ENCODE peak calls at places on chromosome 4, in ten cellular contexts. T is stomach, V is adrenal gland, D is sigmoid colon, X is A549, L is body of pancreas, Z is tibial nerve, U is IMR-90, B is spleen, W is breast epithelium. M is an unnamed sample.
A peak's percentile ranks its signal among the peaks of the same experiment; 100 is the strongest.

GRCh38 chr4:88775026-88775425 is 77.4 kb upstream of the NAP1L5 start:
- DNase-seq in T (no peak), V (no peak), D (no peak), X (no peak), L (no peak), Z (no peak), U (no peak), B (no peak), W (no peak), M (no peak)

GRCh38 chr4:184825394-184826314 is at the start of gene ACSL1:
- DNase-seq in T (peak; percentile 82), V (peak; percentile 78), D (peak; percentile 90), X (peak; percentile 41), L (peak; percentile 76), Z (peak; percentile 66), U (peak; percentile 53), B (peak; percentile 97), W (peak; percentile 72), M (peak; percentile 72)

GRCh38 chr4:75168548-75168947 is 235.6 kb downstream of the PARM1 start:
- DNase-seq in T (no peak), V (no peak), D (no peak), X (no peak), L (no peak), Z (no peak), U (no peak), B (no peak), W (no peak), M (no peak)

GRCh38 chr4:174217273-174218126 is 66.0 kb downstream of the FBXO8 start:
- DNase-seq in T (no peak), V (peak; percentile 39), D (no peak), X (no peak), L (peak; percentile 19), Z (no peak), U (peak; percentile 37), B (no peak), W (no peak), M (no peak)

GRCh38 chr4:173231916-173232315 is 63.3 kb downstream of the GALNT7 start:
- DNase-seq in T (no peak), V (no peak), D (no peak), X (peak; percentile 18), L (no peak), Z (no peak), U (peak; percentile 18), B (no peak), W (no peak), M (no peak)

GRCh38 chr4:173009129-173009823 is 159.3 kb upstream of the GALNT7 start:
- DNase-seq in T (no peak), V (no peak), D (no peak), X (no peak), L (no peak), Z (no peak), U (peak; percentile 76), B (no peak), W (no peak), M (no peak)

GRCh38 chr4:123260429-123261052 is 136.1 kb upstream of the SPRY1 start:
- DNase-seq in T (no peak), V (no peak), D (no peak), X (no peak), L (no peak), Z (no peak), U (no peak), B (no peak), W (no peak), M (no peak)

GRCh38 chr4:41538887-41539498 is 1.0 kb downstream of the LIMCH1 start:
- DNase-seq in T (no peak), V (peak; percentile 70), D (no peak), X (no peak), L (no peak), Z (no peak), U (no peak), B (peak; percentile 77), W (no peak), M (peak; percentile 19)

GRCh38 chr4:40825014-40825838 is 75.5 kb downstream of the NSUN7 start:
- DNase-seq in T (no peak), V (no peak), D (no peak), X (no peak), L (no peak), Z (no peak), U (no peak), B (no peak), W (no peak), M (no peak)

GRCh38 chr4:3783691-3784306 is 17.6 kb downstream of the ADRA2C start:
- DNase-seq in T (no peak), V (no peak), D (no peak), X (peak; percentile 31), L (no peak), Z (no peak), U (no peak), B (no peak), W (no peak), M (no peak)

GRCh38 chr4:74501579-74501978 is 56.6 kb downstream of the AREG start:
- DNase-seq in T (no peak), V (no peak), D (no peak), X (no peak), L (no peak), Z (no peak), U (peak; percentile 95), B (no peak), W (no peak), M (no peak)

GRCh38 chr4:160928482-160928881 is 1235.3 kb downstream of the FSTL5 start:
- DNase-seq in T (no peak), V (no peak), D (no peak), X (no peak), L (no peak), Z (no peak), U (no peak), B (no peak), W (no peak), M (no peak)

GRCh38 chr4:6909113-6909969 is at the start of gene TBC1D14:
- DNase-seq in T (peak; percentile 89), V (peak; percentile 91), D (peak; percentile 95), X (peak; percentile 80), L (peak; percentile 88), Z (peak; percentile 76), U (peak; percentile 81), B (peak; percentile 98), W (peak; percentile 80), M (peak; percentile 97)
- TF ChIP-seq CTCF in T (peak; percentile 15), V (no peak), D (no peak), X (no peak), L (peak; percentile 32), Z (peak; percentile 42), U (peak; percentile 14), B (peak; percentile 12), W (no peak), M (no peak)

GRCh38 chr4:2535386-2536192 is 858 bp upstream of the FAM193A start:
- DNase-seq in T (peak; percentile 35), V (peak; percentile 90), D (peak; percentile 80), X (peak; percentile 19), L (no peak), Z (no peak), U (peak; percentile 5), B (peak; percentile 93), W (peak; percentile 35), M (peak; percentile 27)

GRCh38 chr4:2536193-2537010 is at the start of gene FAM193A:
- DNase-seq in T (peak; percentile 99), V (peak; percentile 100), D (peak; percentile 100), X (peak; percentile 99), L (peak; percentile 99), Z (peak; percentile 94), U (peak; percentile 100), B (peak; percentile 100), W (peak; percentile 99), M (peak; percentile 100)

GRCh38 chr4:2534904-2535385 is 1.5 kb upstream of the FAM193A start:
- DNase-seq in T (no peak), V (no peak), D (no peak), X (peak; percentile 12), L (no peak), Z (no peak), U (peak; percentile 15), B (no peak), W (no peak), M (no peak)

DNA sequence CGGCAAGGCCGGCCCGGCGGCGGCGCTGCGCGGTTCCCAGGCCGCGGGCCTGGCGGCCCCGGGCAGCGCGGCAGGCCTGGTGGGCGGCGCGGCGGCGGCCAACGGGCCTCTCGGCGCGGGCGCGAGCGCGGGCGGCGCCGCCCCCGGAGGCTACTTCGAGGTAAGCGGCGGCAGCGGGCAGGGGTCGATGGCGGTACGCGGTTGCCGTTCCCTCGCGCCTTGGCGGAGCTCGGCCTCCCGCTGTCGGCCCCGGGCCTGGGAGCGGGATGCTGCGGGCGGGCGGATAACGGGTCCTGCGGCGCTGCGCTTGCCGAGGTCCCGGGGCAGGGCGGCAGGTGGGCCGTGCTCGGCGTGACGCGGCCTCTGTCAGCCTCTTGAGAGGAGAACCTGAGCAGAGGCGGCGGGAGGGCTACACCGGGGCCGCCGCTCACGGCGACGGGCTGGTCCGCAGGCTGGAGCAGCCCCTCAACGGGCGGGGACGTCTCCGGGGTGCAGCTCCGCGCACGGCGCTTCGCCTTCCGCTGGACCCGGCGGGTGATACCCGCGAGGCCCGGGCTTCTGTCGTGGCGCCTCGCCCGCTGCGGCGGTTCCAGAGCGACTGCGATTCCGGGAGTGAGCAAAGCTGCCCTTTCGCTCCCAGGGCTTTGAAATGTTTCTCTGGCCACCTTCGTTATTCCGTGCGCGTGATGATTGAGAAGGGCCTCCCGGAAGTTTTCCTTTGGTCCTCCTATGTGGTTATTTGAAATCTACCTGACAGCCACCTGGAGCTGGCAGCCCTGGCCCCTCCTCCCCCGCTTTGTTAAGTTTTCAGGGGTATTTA is 774 bp downstream of the FAM193A start:
- DNase-seq in T (peak; percentile 56), V (peak; percentile 55), D (peak; percentile 71), X (peak; percentile 48), L (peak; percentile 55), Z (no peak), U (peak; percentile 24), B (peak; percentile 94), W (peak; percentile 24), M (no peak)
- TF ChIP-seq POLR2A in T (no peak), V (no peak), D (no peak), X (no peak), L (peak; percentile 42), Z (no peak), U (no peak), B (no peak), W (no peak), M (no peak)

DNA sequence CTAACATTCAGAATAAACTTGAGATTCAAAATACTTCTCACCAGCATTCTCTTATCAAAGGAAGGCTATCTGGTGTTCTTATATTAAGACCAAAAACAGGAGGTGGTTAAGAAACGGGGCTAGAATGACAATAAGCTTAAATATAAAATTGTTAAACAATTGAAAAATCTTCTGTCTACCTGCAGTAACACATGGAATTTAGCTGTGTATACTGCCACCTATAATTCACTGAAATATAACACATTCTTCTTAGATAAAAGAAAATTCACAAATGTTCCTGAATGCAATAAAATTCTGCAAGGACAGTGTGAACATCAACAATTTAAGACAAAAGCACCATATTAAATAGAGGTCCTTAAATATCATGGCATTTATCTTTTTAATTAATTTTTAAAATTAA is 11.5 kb upstream of the PCDH10 start:
- DNase-seq in T (no peak), V (no peak), D (no peak), X (no peak), L (no peak), Z (no peak), U (no peak), B (no peak), W (no peak), M (no peak)
- TF ChIP-seq CTCF in T (no peak), V (no peak), D (no peak), X (no peak), L (no peak), Z (no peak), U (no peak), B (no peak), W (no peak), M (no peak)

DNA sequence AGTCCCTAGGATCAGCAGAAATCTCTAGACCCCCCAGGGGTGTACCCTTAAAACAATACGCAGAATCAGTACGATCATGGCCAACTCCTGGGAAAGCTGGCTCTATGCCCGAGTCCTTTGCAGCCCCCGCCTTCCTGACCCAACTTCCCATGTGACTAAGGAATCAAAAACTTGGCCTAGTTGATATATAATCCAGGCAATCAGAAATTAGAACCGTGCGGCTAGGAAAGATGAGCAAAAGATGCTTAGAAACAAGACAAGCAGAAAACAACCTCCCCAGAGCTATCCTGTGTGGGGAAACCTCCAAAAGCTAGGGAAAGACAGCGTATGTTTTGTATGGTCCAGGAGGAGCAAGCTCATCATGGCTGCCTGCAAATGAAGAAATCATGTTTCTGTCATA is 110.0 kb downstream of the PPARGC1A start:
- DNase-seq in T (no peak), V (no peak), D (no peak), X (no peak), L (no peak), Z (no peak), U (no peak), B (no peak), W (no peak), M (no peak)
- TF ChIP-seq POLR2A in T (no peak), V (no peak), D (no peak), X (no peak), L (no peak), Z (no peak), U (no peak), B (no peak), W (no peak), M (no peak)